ENCODE peak calls at places on chromosomes 12 and 14, in seven cellular contexts. I, G, S, O, P, B and A are unnamed samples.

GRCh38 chr12:87439990-87440827 is 589.0 kb downstream of the C12orf50 start:
- DNase-seq in S (no peak), O (no peak), B (no peak), G (peak), I (peak), P (peak), A (no peak)

GRCh38 chr12:110102255-110102654 is 21.9 kb upstream of the IFT81 start:
- DNase-seq in G (peak), O (no peak), S (peak), I (peak), B (peak), P (peak), A (peak)

GRCh38 chr12:122356192-122356635 is 66.3 kb downstream of the CLIP1 start:
- DNase-seq in I (peak), B (peak), O (peak), G (peak), S (peak), P (peak), A (peak)

GRCh38 chr14:53993920-53994607 is 37.4 kb upstream of the BMP4 start:
- DNase-seq in O (no peak), S (no peak), G (peak), I (no peak), B (no peak), P (no peak), A (no peak)

GRCh38 chr12:124191024-124191359 is 103.9 kb upstream of the RFLNA start:
- DNase-seq in I (no peak), G (peak), B (no peak), P (no peak), S (peak), O (no peak), A (no peak)

GRCh38 chr12:94941440-94941862 is 62.0 kb downstream of the NDUFA12 start:
- DNase-seq in S (no peak), B (peak), O (no peak), G (peak), P (peak), I (peak), A (no peak)

GRCh38 chr14:103105580-103106168 is 11.1 kb downstream of the EXOC3L4 start:
- DNase-seq in S (peak), O (no peak), I (no peak), P (no peak), G (no peak), B (no peak), A (peak)

GRCh38 chr12:6871052-6871957 is 1.8 kb downstream of the SPSB2 start:
- DNase-seq in S (peak), O (no peak), P (no peak), I (peak), B (no peak), G (peak), A (peak)

GRCh38 chr12:47758834-47759690 is at the start of gene RAPGEF3:
- DNase-seq in B (peak), G (peak), O (peak), P (no peak), I (peak), S (peak), A (peak)

GRCh38 chr12:14841761-14842160 is 1.6 kb downstream of the ART4 start:
- DNase-seq in I (peak), O (no peak), P (no peak), B (no peak), G (peak), S (no peak), A (no peak)

GRCh38 chr14:101865288-101865687 is 99.1 kb upstream of the DYNC1H1 start:
- DNase-seq in I (no peak), O (no peak), B (no peak), P (no peak), S (no peak), G (no peak), A (no peak)